ENCODE peak calls at places on chromosomes 16 and 17, in seven cellular contexts. P is heart right ventricle, E is kidney epithelial cell, U is adrenal gland, V is vagina, Q is AG10803, X is GM06990. G is an unnamed sample.

GRCh38 chr17:79047923-79048825 is 24.2 kb downstream of the C1QTNF1 start:
- DNase-seq in U (no peak), Q (no peak), X (no peak), V (no peak), P (peak; percentile 57), E (no peak), G (no peak)

GRCh38 chr17:78826836-78827509 is 13.6 kb downstream of the USP36 start:
- DNase-seq in V (no peak), X (no peak), Q (no peak), P (peak; percentile 27), E (no peak), U (peak; percentile 44), G (no peak)

GRCh38 chr16:77780378-77780837 is 8.0 kb upstream of the VAT1L start:
- DNase-seq in U (no peak), E (peak; percentile 79), V (no peak), X (no peak), P (no peak), Q (peak; percentile 86), G (peak; percentile 52)

GRCh38 chr17:51336112-51336822 is 75.9 kb downstream of the UTP18 start:
- DNase-seq in Q (no peak), P (no peak), U (no peak), X (no peak), V (no peak), E (no peak), G (no peak)

GRCh38 chr16:78957328-78958100 is 643.0 kb downstream of the MAF start:
- DNase-seq in V (no peak), E (no peak), X (no peak), P (no peak), U (no peak), Q (no peak), G (no peak)

GRCh38 chr16:68090109-68090508 is 4.9 kb downstream of the NFATC3 start:
- DNase-seq in X (no peak), U (no peak), E (no peak), V (no peak), P (no peak), Q (no peak), G (no peak)

GRCh38 chr17:75557075-75557851 is 30.3 kb upstream of the MYO15B start:
- DNase-seq in P (no peak), V (no peak), Q (peak; percentile 9), E (peak; percentile 69), U (peak; percentile 80), X (no peak), G (no peak)

GRCh38 chr17:38881600-38882191 is 11.8 kb downstream of the LASP1 start:
- DNase-seq in E (no peak), P (peak; percentile 64), X (no peak), U (no peak), V (no peak), Q (peak; percentile 40), G (no peak)

GRCh38 chr16:72149676-72150464 is 22.1 kb downstream of the PMFBP1 start:
- DNase-seq in E (no peak), P (no peak), V (no peak), Q (no peak), U (no peak), X (no peak), G (no peak)

GRCh38 chr16:84266451-84266850 is 26.6 kb upstream of the KCNG4 start:
- DNase-seq in P (no peak), E (no peak), V (no peak), X (no peak), U (peak; percentile 41), Q (peak; percentile 32), G (no peak)

GRCh38 chr17:29844339-29845048 is 85.5 kb downstream of the SSH2 start:
- DNase-seq in Q (no peak), P (no peak), V (no peak), X (no peak), E (no peak), U (no peak), G (no peak)

GRCh38 chr16:15466886-15467781 is 32.7 kb downstream of the BMERB1 start:
- DNase-seq in P (no peak), E (no peak), Q (no peak), U (no peak), V (no peak), X (no peak), G (no peak)

GRCh38 chr16:73002836-73003235 is 45.1 kb downstream of the ZFHX3 start:
- DNase-seq in U (no peak), V (no peak), P (no peak), E (no peak), Q (peak; percentile 75), X (no peak), G (no peak)

GRCh38 chr16:69691980-69692911 is 34.1 kb downstream of the NQO1 start:
- DNase-seq in E (no peak), V (no peak), U (no peak), X (no peak), Q (peak; percentile 80), P (no peak), G (no peak)

GRCh38 chr17:43671755-43672502 is 10.2 kb upstream of the MEOX1 start:
- DNase-seq in Q (no peak), E (no peak), V (no peak), X (no peak), P (no peak), U (no peak), G (no peak)

GRCh38 chr16:84514874-84515835 is 10.7 kb upstream of the MEAK7 start:
- DNase-seq in X (peak; percentile 88), U (no peak), V (no peak), P (no peak), E (no peak), Q (no peak), G (no peak)

GRCh38 chr16:2822158-2822495 is 5.1 kb downstream of the PRSS21 start:
- DNase-seq in V (no peak), U (no peak), X (no peak), P (no peak), E (no peak), Q (no peak), G (no peak)

GRCh38 chr16:17469011-17469741 is 1.6 kb downstream of the XYLT1 start:
- DNase-seq in U (no peak), Q (peak; percentile 80), V (peak; percentile 86), P (no peak), X (no peak), E (no peak), G (peak; percentile 52)

GRCh38 chr16:56306690-56307533 is 115.6 kb downstream of the GNAO1 start:
- DNase-seq in X (no peak), Q (no peak), V (no peak), P (no peak), E (no peak), U (no peak), G (no peak)

GRCh38 chr17:7932483-7932891 is 481 bp downstream of the CNTROB start:
- DNase-seq in Q (peak; percentile 22), P (no peak), V (no peak), U (no peak), E (no peak), X (no peak), G (no peak)

GRCh38 chr17:7930841-7931631 is 710 bp downstream of the TRAPPC1 start:
- DNase-seq in Q (no peak), X (no peak), E (no peak), V (no peak), P (no peak), U (no peak), G (no peak)

GRCh38 chr17:7927596-7927995 is 2.1 kb downstream of the KCNAB3 start:
- DNase-seq in P (no peak), Q (no peak), U (no peak), V (no peak), X (no peak), E (no peak), G (no peak)

GRCh38 chr17:7931709-7932482 is at the start of the genes CNTROB and TRAPPC1:
- DNase-seq in E (peak; percentile 98), X (peak; percentile 100), P (peak; percentile 100), U (peak; percentile 100), Q (peak; percentile 99), V (peak; percentile 100), G (peak; percentile 95)

GRCh38 chr17:7929158-7930029 is at the start of gene KCNAB3:
- DNase-seq in E (no peak), P (peak; percentile 45), X (no peak), Q (peak; percentile 66), U (no peak), V (no peak), G (no peak)
- H3K4me3 ChIP-seq in E (peak within 1 kb of the TSS; percentile 40), P (no peak within 1 kb of the TSS), X (no peak within 1 kb of the TSS), Q (peak within 1 kb of the TSS; percentile 98), U (no peak within 1 kb of the TSS), V (no peak within 1 kb of the TSS), G (peak within 1 kb of the TSS; percentile 43)

GRCh38 chr16:11224894-11225676 is 30.9 kb downstream of the SOCS1 start:
- DNase-seq in X (peak; percentile 86), U (no peak), V (no peak), Q (no peak), P (peak; percentile 44), E (no peak), G (no peak)
- TF ChIP-seq CTCF in X (no peak), U (no peak), V (no peak), Q (no peak), P (no peak), E (no peak), G (no peak)

GRCh38 chr17:58336456-58337094 is 8.0 kb upstream of the TSPOAP1 start:
- DNase-seq in V (no peak), E (no peak), X (peak; percentile 42), Q (peak; percentile 85), U (peak; percentile 49), P (no peak), G (no peak)

GRCh38 chr17:58334661-58335060 is 6.1 kb upstream of the TSPOAP1 start:
- DNase-seq in P (no peak), U (no peak), E (no peak), V (no peak), X (peak; percentile 48), Q (no peak), G (no peak)

GRCh38 chr17:58333396-58334207 is 5.0 kb upstream of the TSPOAP1 start:
- DNase-seq in X (peak; percentile 55), E (no peak), Q (no peak), P (no peak), V (no peak), U (no peak), G (no peak)

GRCh38 chr17:58335779-58336455 is 7.3 kb upstream of the TSPOAP1 start:
- DNase-seq in Q (peak; percentile 33), U (no peak), X (peak; percentile 74), V (no peak), P (no peak), E (no peak), G (no peak)

GRCh38 chr17:58335061-58335731 is 6.6 kb upstream of the TSPOAP1 start:
- DNase-seq in Q (no peak), E (no peak), U (peak; percentile 67), X (peak; percentile 55), V (no peak), P (no peak), G (no peak)
- H3K4me3 ChIP-seq in Q (no peak overlapping the region), E (no peak overlapping the region), U (no peak overlapping the region), X (peak overlapping the region; percentile 92), V (no peak overlapping the region), P (no peak overlapping the region), G (no peak overlapping the region)

DNA sequence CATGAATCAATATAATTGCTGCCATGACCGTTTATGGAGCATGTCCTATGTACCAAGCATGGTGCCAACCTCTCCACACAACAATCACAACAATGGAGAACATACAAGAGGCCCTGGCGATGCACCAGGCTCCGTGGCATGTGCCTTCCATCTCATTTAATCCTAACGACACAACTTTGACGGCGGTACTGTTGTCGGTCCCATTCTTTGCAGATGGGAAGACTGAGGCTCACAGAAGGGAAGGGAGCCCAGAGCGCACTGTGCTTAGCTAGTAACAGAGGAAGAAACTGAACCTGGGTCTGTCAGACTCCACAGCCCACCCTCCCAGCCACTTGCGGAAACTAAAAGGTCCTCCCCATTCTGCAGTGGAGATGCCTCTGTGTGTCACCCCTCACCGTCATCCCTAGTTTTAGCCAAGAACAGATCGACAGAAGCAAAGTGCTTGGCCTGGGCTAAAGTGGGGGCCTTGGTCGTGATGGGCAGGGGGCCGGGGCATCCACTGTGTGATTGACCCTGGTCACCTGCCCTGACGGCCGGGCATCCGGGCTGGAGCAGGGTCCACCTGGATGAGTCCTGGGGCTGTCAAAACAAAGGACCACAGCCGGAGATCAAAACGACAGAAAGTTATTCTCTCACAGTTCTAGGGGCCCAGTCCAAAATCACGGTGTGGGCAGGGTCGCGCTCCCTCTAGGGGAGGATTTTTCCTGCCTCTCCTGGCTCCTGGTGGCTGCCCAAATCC is 183.9 kb downstream of the C16orf95 start:
- DNase-seq in Q (no peak), V (no peak), X (no peak), P (no peak), U (no peak), E (no peak), G (no peak)
- TF ChIP-seq CTCF in Q (no peak), V (no peak), X (no peak), P (no peak), U (no peak), E (no peak), G (no peak)